ENCODE peak calls at places on chromosomes 2 and 18, in five cellular contexts. One of them, this sample, is unnamed.
A peak's percentile ranks its signal among the peaks of the same experiment; 100 is the strongest.

GRCh38 chr18:58176915-58177717 is 133.1 kb downstream of the NEDD4L start:
- DNase-seq in SK-N-SH: no peak
- DNase-seq in HepG2: no peak
- DNase-seq in K562: no peak
- DNase-seq in GM12878: no peak
- DNase-seq in this sample: no peak

GRCh38 chr2:233423436-233423860 is 69.2 kb downstream of the DGKD start:
- DNase-seq in SK-N-SH: no peak
- DNase-seq in K562: no peak
- DNase-seq in GM12878: no peak
- DNase-seq in HepG2: no peak
- DNase-seq in this sample: no peak

GRCh38 chr2:74831693-74832530 is 2.0 kb upstream of the HK2 start:
- DNase-seq in SK-N-SH: no peak
- DNase-seq in HepG2: peak; percentile 62
- DNase-seq in GM12878: no peak
- DNase-seq in K562: peak; percentile 30
- DNase-seq in this sample: no peak

GRCh38 chr18:44546954-44547353 is 133.7 kb upstream of the SETBP1 start:
- DNase-seq in SK-N-SH: no peak
- DNase-seq in K562: no peak
- DNase-seq in HepG2: no peak
- DNase-seq in GM12878: no peak
- DNase-seq in this sample: no peak

GRCh38 chr2:61055557-61055956 is 10.1 kb upstream of the SANBR start:
- DNase-seq in HepG2: no peak
- DNase-seq in K562: no peak
- DNase-seq in SK-N-SH: no peak
- DNase-seq in GM12878: no peak
- DNase-seq in this sample: no peak

GRCh38 chr2:142306126-142306525 is 175.3 kb upstream of the LRP1B start:
- DNase-seq in GM12878: no peak
- DNase-seq in SK-N-SH: no peak
- DNase-seq in K562: no peak
- DNase-seq in HepG2: no peak
- DNase-seq in this sample: no peak

GRCh38 chr18:11948852-11949523 is 32.3 kb upstream of the IMPA2 start:
- DNase-seq in GM12878: no peak
- DNase-seq in K562: no peak
- DNase-seq in HepG2: peak; percentile 41
- DNase-seq in SK-N-SH: no peak
- DNase-seq in this sample: no peak

GRCh38 chr2:71646028-71646427 is 192.7 kb downstream of the DYSF start:
- DNase-seq in K562: no peak
- DNase-seq in HepG2: no peak
- DNase-seq in GM12878: no peak
- DNase-seq in SK-N-SH: no peak
- DNase-seq in this sample: no peak

GRCh38 chr2:31765078-31765835 is 184.5 kb upstream of the SRD5A2 start:
- DNase-seq in SK-N-SH: no peak
- DNase-seq in HepG2: no peak
- DNase-seq in K562: no peak
- DNase-seq in GM12878: no peak
- DNase-seq in this sample: no peak

GRCh38 chr18:8247700-8248099 is 361.5 kb upstream of the RAB12 start:
- DNase-seq in K562: no peak
- DNase-seq in SK-N-SH: no peak
- DNase-seq in HepG2: no peak
- DNase-seq in GM12878: no peak
- DNase-seq in this sample: no peak

GRCh38 chr2:108552566-108552965 is 18.3 kb downstream of the LIMS1 start:
- DNase-seq in K562: no peak
- DNase-seq in SK-N-SH: no peak
- DNase-seq in GM12878: no peak
- DNase-seq in HepG2: no peak
- DNase-seq in this sample: no peak

GRCh38 chr2:169034984-169035544 is 3.9 kb upstream of the ABCB11 start:
- DNase-seq in K562: no peak
- DNase-seq in HepG2: no peak
- DNase-seq in GM12878: no peak
- DNase-seq in SK-N-SH: no peak
- DNase-seq in this sample: no peak

GRCh38 chr2:6222296-6222695 is 530.1 kb downstream of the SOX11 start:
- DNase-seq in HepG2: no peak
- DNase-seq in GM12878: no peak
- DNase-seq in K562: no peak
- DNase-seq in SK-N-SH: peak; percentile 33
- DNase-seq in this sample: no peak
- TF ChIP-seq FOXM1 in HepG2: no peak
- TF ChIP-seq FOXM1 in GM12878: no peak
- TF ChIP-seq FOXM1 in K562: no peak
- TF ChIP-seq FOXM1 in SK-N-SH: no peak
- TF ChIP-seq FOXM1 in this sample: no peak

GRCh38 chr2:237365671-237366070 is 48.3 kb downstream of the COL6A3 start:
- DNase-seq in SK-N-SH: no peak
- DNase-seq in HepG2: no peak
- DNase-seq in K562: no peak
- DNase-seq in GM12878: no peak
- DNase-seq in this sample: no peak
- TF ChIP-seq FOXM1 in SK-N-SH: no peak
- TF ChIP-seq FOXM1 in HepG2: no peak
- TF ChIP-seq FOXM1 in K562: no peak
- TF ChIP-seq FOXM1 in GM12878: no peak
- TF ChIP-seq FOXM1 in this sample: no peak

GRCh38 chr2:38708900-38709321 is 42.2 kb downstream of the SRSF7 start:
- DNase-seq in SK-N-SH: no peak
- DNase-seq in GM12878: no peak
- DNase-seq in K562: no peak
- DNase-seq in HepG2: no peak
- DNase-seq in this sample: no peak

GRCh38 chr2:38700881-38701458 is 35.1 kb downstream of the GALM start:
- DNase-seq in K562: no peak
- DNase-seq in SK-N-SH: no peak
- DNase-seq in HepG2: no peak
- DNase-seq in GM12878: no peak
- DNase-seq in this sample: no peak

GRCh38 chr2:38706846-38707345 is 41.0 kb downstream of the GALM start:
- DNase-seq in K562: no peak
- DNase-seq in SK-N-SH: no peak
- DNase-seq in HepG2: no peak
- DNase-seq in GM12878: no peak
- DNase-seq in this sample: no peak

GRCh38 chr2:38702413-38702812 is 36.5 kb downstream of the GALM start:
- DNase-seq in SK-N-SH: no peak
- DNase-seq in K562: no peak
- DNase-seq in HepG2: no peak
- DNase-seq in GM12878: no peak
- DNase-seq in this sample: no peak

DNA sequence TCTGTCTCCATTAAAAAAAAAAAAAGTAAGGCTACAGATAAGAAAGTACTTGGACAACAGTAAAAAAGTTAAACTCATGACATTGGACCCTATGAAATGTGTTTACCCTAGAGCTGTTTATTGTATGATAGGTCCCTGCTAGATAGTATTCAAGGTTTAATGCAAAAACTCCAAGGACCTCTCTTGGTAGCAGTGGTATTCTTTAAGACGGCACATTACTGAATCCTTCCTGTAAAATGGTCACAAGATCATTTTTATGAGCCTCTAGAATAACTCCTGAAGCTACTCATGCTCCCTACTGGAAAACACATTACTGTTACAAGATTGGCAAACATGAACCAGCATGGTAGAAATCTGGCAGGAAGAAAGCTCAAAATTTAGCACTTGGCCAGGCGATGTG is 38.8 kb downstream of the GALM start:
- DNase-seq in HepG2: no peak
- DNase-seq in GM12878: no peak
- DNase-seq in SK-N-SH: no peak
- DNase-seq in K562: no peak
- DNase-seq in this sample: no peak
- TF ChIP-seq FOXM1 in HepG2: no peak
- TF ChIP-seq FOXM1 in GM12878: no peak
- TF ChIP-seq FOXM1 in SK-N-SH: no peak
- TF ChIP-seq FOXM1 in K562: no peak
- TF ChIP-seq FOXM1 in this sample: no peak

GRCh38 chr2:69718338-69718965 is 23.5 kb upstream of the ANXA4 start:
- DNase-seq in K562: no peak
- DNase-seq in HepG2: no peak
- DNase-seq in SK-N-SH: no peak
- DNase-seq in GM12878: no peak
- DNase-seq in this sample: no peak

GRCh38 chr2:69720404-69720803 is 21.5 kb upstream of the ANXA4 start:
- DNase-seq in SK-N-SH: peak; percentile 37
- DNase-seq in HepG2: no peak
- DNase-seq in GM12878: no peak
- DNase-seq in K562: peak; percentile 29
- DNase-seq in this sample: no peak

GRCh38 chr2:69716555-69717120 is 25.3 kb upstream of the ANXA4 start:
- DNase-seq in GM12878: no peak
- DNase-seq in SK-N-SH: no peak
- DNase-seq in K562: no peak
- DNase-seq in HepG2: no peak
- DNase-seq in this sample: no peak

GRCh38 chr2:69715964-69716363 is 26.0 kb upstream of the ANXA4 start:
- DNase-seq in SK-N-SH: no peak
- DNase-seq in K562: no peak
- DNase-seq in GM12878: no peak
- DNase-seq in HepG2: no peak
- DNase-seq in this sample: no peak

GRCh38 chr2:69717902-69718301 is 24.0 kb upstream of the ANXA4 start:
- DNase-seq in GM12878: no peak
- DNase-seq in HepG2: no peak
- DNase-seq in SK-N-SH: no peak
- DNase-seq in K562: no peak
- DNase-seq in this sample: no peak
- TF ChIP-seq FOXM1 in GM12878: no peak
- TF ChIP-seq FOXM1 in HepG2: no peak
- TF ChIP-seq FOXM1 in SK-N-SH: no peak
- TF ChIP-seq FOXM1 in K562: no peak
- TF ChIP-seq FOXM1 in this sample: no peak